ENCODE peak calls at places on chromosomes 13 and 19, in four cellular contexts. I, H, D and A are unnamed samples.

GRCh38 chr19:38869836-38870607 is 8.1 kb downstream of the RINL start:
- DNase-seq in I (peak; percentile 55), H (no peak), D (peak; percentile 31), A (no peak)

GRCh38 chr13:51838235-51838846 is 6.6 kb downstream of the TMEM272 start:
- DNase-seq in I (peak; percentile 65), H (peak; percentile 75), D (peak; percentile 30), A (no peak)

GRCh38 chr13:45833663-45834062 is 17.9 kb downstream of the SIAH3 start:
- DNase-seq in I (peak; percentile 66), H (peak; percentile 66), D (peak; percentile 7), A (peak; percentile 4)

GRCh38 chr19:55070755-55071502 is 4.7 kb upstream of the EPS8L1 start:
- DNase-seq in I (peak; percentile 64), H (peak; percentile 66), D (peak; percentile 29), A (no peak)

GRCh38 chr19:30338878-30339623 is 33.1 kb upstream of the ZNF536 start:
- DNase-seq in I (no peak), H (no peak), D (no peak), A (no peak)

GRCh38 chr19:34480971-34481821 is at the start of gene WTIP:
- DNase-seq in I (peak; percentile 87), H (peak; percentile 89), D (peak; percentile 78), A (peak; percentile 80)

GRCh38 chr19:46841458-46842083 is 9.1 kb downstream of the AP2S1 start:
- DNase-seq in I (peak; percentile 48), H (no peak), D (peak; percentile 63), A (no peak)

GRCh38 chr13:27868639-27869435 is 51.0 kb upstream of the PDX1 start:
- DNase-seq in I (peak; percentile 32), H (no peak), D (no peak), A (no peak)

GRCh38 chr19:46378268-46378667 is 31.4 kb downstream of the PPP5C start:
- DNase-seq in I (peak; percentile 86), H (peak; percentile 71), D (peak; percentile 83), A (peak; percentile 68)

GRCh38 chr19:41265376-41266153 is 1.4 kb downstream of the HNRNPUL1 start:
- DNase-seq in I (peak; percentile 28), H (peak; percentile 13), D (no peak), A (no peak)

GRCh38 chr13:88042489-88042888 is 371.3 kb downstream of the SLITRK5 start:
- DNase-seq in I (no peak), H (peak; percentile 55), D (no peak), A (no peak)

GRCh38 chr13:96771501-96772367 is 222.5 kb downstream of the OXGR1 start:
- DNase-seq in I (peak; percentile 61), H (no peak), D (no peak), A (no peak)

GRCh38 chr19:53961523-53962345 is 1.0 kb upstream of the CACNG8 start:
- DNase-seq in I (peak; percentile 78), H (no peak), D (no peak), A (no peak)

GRCh38 chr19:15379083-15379995 is at the start of gene AKAP8:
- DNase-seq in I (peak; percentile 98), H (peak; percentile 94), D (peak; percentile 96), A (peak; percentile 97)

GRCh38 chr19:7788178-7788932 is 25.3 kb downstream of the CLEC4M start:
- DNase-seq in I (no peak), H (no peak), D (no peak), A (no peak)